ENCODE peak calls at places on chromosomes 16 and 17, in nine cellular contexts. O, W, R, P, U, J, K, E and T are unnamed samples.

GRCh38 chr17:10210151-10210574 is 11.8 kb upstream of the GAS7 start:
- DNase-seq in O (no peak), W (no peak), R (peak), P (no peak), U (no peak), J (no peak), K (peak), E (peak), T (no peak)

GRCh38 chr16:88099563-88099890 is 148.3 kb downstream of the BANP start:
- DNase-seq in O (no peak), W (no peak), R (no peak), P (no peak), U (no peak), J (no peak), K (no peak), E (no peak), T (no peak)

GRCh38 chr17:28405632-28406477 is at the start of gene SLC46A1:
- DNase-seq in O (peak), W (peak), R (peak), P (no peak), U (peak), J (peak), K (no peak), E (peak), T (peak)

GRCh38 chr17:58411408-58411894 is 5.9 kb downstream of the RNF43 start:
- DNase-seq in O (no peak), W (no peak), R (no peak), P (no peak), U (no peak), J (no peak), K (no peak), E (no peak), T (no peak)

GRCh38 chr16:57600048-57600835 is 28.2 kb upstream of the ADGRG1 start:
- DNase-seq in O (peak), W (no peak), R (peak), P (no peak), U (peak), J (peak), K (peak), E (no peak), T (peak)

GRCh38 chr16:28009586-28010373 is 53.7 kb downstream of the GSG1L start:
- DNase-seq in O (no peak), W (no peak), R (no peak), P (no peak), U (no peak), J (no peak), K (no peak), E (no peak), T (no peak)

GRCh38 chr16:5056347-5056746 is 9.4 kb downstream of the C16orf89 start:
- DNase-seq in O (peak), W (no peak), R (peak), P (no peak), U (peak), J (peak), K (no peak), E (no peak), T (no peak)

GRCh38 chr17:55607736-55608341 is 96.6 kb upstream of the SMIM36 start:
- DNase-seq in O (no peak), W (peak), R (peak), P (peak), U (no peak), J (peak), K (peak), E (peak), T (no peak)

GRCh38 chr17:36183811-36184765 is 7.7 kb upstream of the TBC1D3B start:
- DNase-seq in O (no peak), W (no peak), R (no peak), P (no peak), U (no peak), J (no peak), K (no peak), E (peak), T (no peak)

GRCh38 chr16:50114357-50115129 is 38.6 kb upstream of the TENT4B start:
- DNase-seq in O (no peak), W (no peak), R (no peak), P (no peak), U (no peak), J (no peak), K (no peak), E (no peak), T (no peak)

GRCh38 chr17:58215685-58216084 is 3.4 kb downstream of the MKS1 start:
- DNase-seq in O (no peak), W (no peak), R (no peak), P (no peak), U (no peak), J (no peak), K (no peak), E (no peak), T (no peak)

GRCh38 chr16:72763927-72764628 is 283.9 kb downstream of the ZFHX3 start:
- DNase-seq in O (no peak), W (no peak), R (no peak), P (no peak), U (no peak), J (no peak), K (no peak), E (no peak), T (no peak)

GRCh38 chr17:66451188-66452149 is 149.1 kb downstream of the PRKCA start:
- DNase-seq in O (peak), W (no peak), R (peak), P (no peak), U (no peak), J (no peak), K (no peak), E (no peak), T (no peak)

GRCh38 chr17:10579270-10579669 is 29.8 kb upstream of the MYH2 start:
- DNase-seq in O (no peak), W (no peak), R (no peak), P (no peak), U (no peak), J (no peak), K (no peak), E (no peak), T (no peak)

GRCh38 chr16:47774661-47775060 is 313.5 kb downstream of the PHKB start:
- DNase-seq in O (no peak), W (no peak), R (peak), P (no peak), U (no peak), J (peak), K (peak), E (no peak), T (no peak)

GRCh38 chr17:19752216-19753048 is 4.3 kb upstream of the ALDH3A1 start:
- DNase-seq in O (no peak), W (no peak), R (no peak), P (no peak), U (no peak), J (no peak), K (no peak), E (no peak), T (no peak)

GRCh38 chr17:7261377-7262191 is 694 bp downstream of the CLDN7 start:
- DNase-seq in O (no peak), W (no peak), R (no peak), P (no peak), U (peak), J (no peak), K (no peak), E (no peak), T (no peak)

GRCh38 chr17:9677411-9677810 is 32.1 kb downstream of the USP43 start:
- DNase-seq in O (no peak), W (no peak), R (no peak), P (no peak), U (no peak), J (no peak), K (no peak), E (no peak), T (no peak)

GRCh38 chr17:42530952-42531454 is 5.0 kb upstream of the NAGLU start:
- DNase-seq in O (no peak), W (no peak), R (no peak), P (no peak), U (no peak), J (no peak), K (no peak), E (no peak), T (no peak)

GRCh38 chr16:15976225-15976812 is 26.9 kb downstream of the ABCC1 start:
- DNase-seq in O (no peak), W (no peak), R (no peak), P (no peak), U (no peak), J (no peak), K (no peak), E (no peak), T (no peak)

GRCh38 chr17:81412490-81413093 is 17.3 kb downstream of the BAHCC1 start:
- DNase-seq in O (no peak), W (no peak), R (no peak), P (no peak), U (peak), J (no peak), K (peak), E (no peak), T (no peak)

GRCh38 chr16:60392380-60392779 is 1643.9 kb downstream of the CDH8 start:
- DNase-seq in O (no peak), W (no peak), R (no peak), P (no peak), U (no peak), J (no peak), K (no peak), E (no peak), T (no peak)

GRCh38 chr16:10326647-10327046 is 59.2 kb upstream of the ATF7IP2 start:
- DNase-seq in O (no peak), W (no peak), R (no peak), P (no peak), U (no peak), J (no peak), K (no peak), E (no peak), T (no peak)

GRCh38 chr17:60157487-60158040 is 7.8 kb downstream of the CA4 start:
- DNase-seq in O (no peak), W (no peak), R (no peak), P (no peak), U (no peak), J (no peak), K (no peak), E (no peak), T (no peak)

GRCh38 chr16:24800586-24800985 is 45.2 kb upstream of the SLC5A11 start:
- DNase-seq in O (peak), W (no peak), R (no peak), P (no peak), U (no peak), J (peak), K (peak), E (no peak), T (no peak)

GRCh38 chr17:10316986-10317834 is 55.6 kb downstream of the MYH13 start:
- DNase-seq in O (peak), W (peak), R (peak), P (no peak), U (peak), J (peak), K (peak), E (peak), T (peak)

GRCh38 chr16:35391328-35391727 is 1931.9 kb downstream of the TP53TG3F start:
- DNase-seq in O (no peak), W (no peak), R (no peak), P (no peak), U (peak), J (peak), K (peak), E (no peak), T (no peak)

GRCh38 chr16:11698271-11698689 is 30.0 kb downstream of the SNN start:
- DNase-seq in O (no peak), W (no peak), R (no peak), P (no peak), U (peak), J (no peak), K (peak), E (no peak), T (no peak)
- TF ChIP-seq CTCF in O (no peak), W (no peak), R (no peak), P (peak), U (peak), J (peak), K (peak), E (no peak), T (no peak)

GRCh38 chr17:63842173-63842539 is 329 bp downstream of the SMARCD2 start:
- DNase-seq in O (no peak), W (peak), R (peak), P (no peak), U (peak), J (no peak), K (no peak), E (peak), T (peak)
- TF ChIP-seq CTCF in O (no peak), W (no peak), R (no peak), P (no peak), U (no peak), J (no peak), K (no peak), E (no peak), T (no peak)

DNA sequence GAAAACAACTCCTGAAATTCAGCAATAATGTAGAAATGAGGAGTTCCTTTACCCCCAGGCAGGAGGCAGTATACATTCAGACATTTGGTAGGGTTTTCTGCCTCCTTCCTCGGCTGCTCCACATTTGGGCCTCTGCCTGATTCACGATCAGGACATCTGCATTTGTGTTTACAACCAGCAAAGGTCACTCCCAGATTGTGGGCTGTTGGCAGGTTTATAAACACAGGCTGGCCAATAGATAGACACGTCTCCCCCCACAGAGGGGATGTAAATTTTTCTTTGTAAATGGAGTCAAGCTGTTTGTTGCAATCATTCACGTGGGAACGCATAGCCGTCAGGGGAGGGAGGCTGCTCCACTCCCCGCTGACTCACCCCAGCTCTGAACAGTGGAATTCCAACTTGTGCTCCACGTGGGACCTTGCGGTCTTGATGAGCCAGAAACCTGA is 252.1 kb upstream of the N4BP1 start:
- DNase-seq in O (no peak), W (no peak), R (peak), P (peak), U (no peak), J (no peak), K (peak), E (peak), T (no peak)
- TF ChIP-seq CTCF in O (no peak), W (no peak), R (no peak), P (peak), U (no peak), J (peak), K (peak), E (peak), T (peak)

DNA sequence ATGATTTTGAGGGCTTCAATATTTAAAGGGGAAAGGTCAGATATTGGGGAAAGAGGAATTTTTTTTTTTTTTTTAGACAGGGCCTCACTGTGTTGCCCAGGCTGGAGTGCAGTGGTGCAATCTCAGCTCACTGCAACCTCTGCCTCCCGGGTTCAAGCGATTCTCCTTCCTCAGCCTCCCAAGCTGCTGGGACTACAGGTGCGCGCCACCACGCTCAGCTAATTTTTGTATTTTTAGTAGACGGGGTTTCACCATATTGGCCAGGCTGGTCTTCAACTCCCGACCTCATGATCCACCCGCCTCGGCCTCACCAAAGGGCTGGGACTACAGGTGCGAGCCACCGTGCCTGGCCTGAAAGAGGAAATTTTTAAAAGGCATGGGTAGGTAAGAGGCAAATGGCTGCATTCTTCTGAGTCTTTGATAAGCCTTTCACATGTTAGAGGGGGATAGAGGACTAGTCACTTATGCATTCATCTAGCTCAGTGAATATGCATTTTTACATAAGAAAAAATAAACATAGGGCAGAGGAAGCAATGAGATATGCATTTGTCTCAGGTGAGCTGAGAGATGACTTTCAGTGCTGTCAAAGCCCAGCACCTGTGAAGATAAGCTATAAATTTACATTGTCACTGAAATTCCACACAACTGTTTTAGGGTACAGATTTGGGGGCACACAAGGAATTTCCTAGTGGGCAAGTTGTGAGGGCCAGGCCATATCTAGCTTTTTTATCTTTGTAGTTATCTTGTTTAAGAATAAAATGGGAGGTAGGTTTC is 1.1 kb upstream of the FCSK start:
- DNase-seq in O (no peak), W (no peak), R (no peak), P (no peak), U (no peak), J (no peak), K (no peak), E (no peak), T (no peak)
- TF ChIP-seq CTCF in O (no peak), W (no peak), R (no peak), P (no peak), U (no peak), J (no peak), K (no peak), E (no peak), T (no peak)

GRCh38 chr17:563646-564045 is 151.0 kb downstream of the VPS53 start:
- DNase-seq in O (no peak), W (no peak), R (no peak), P (no peak), U (no peak), J (no peak), K (no peak), E (no peak), T (no peak)
- TF ChIP-seq CTCF in O (no peak), W (no peak), R (no peak), P (no peak), U (no peak), J (no peak), K (no peak), E (no peak), T (no peak)

GRCh38 chr16:1301562-1301961 is 7.9 kb upstream of the UBE2I start:
- DNase-seq in O (no peak), W (no peak), R (no peak), P (no peak), U (no peak), J (no peak), K (no peak), E (no peak), T (no peak)

GRCh38 chr16:1298406-1298805 is 11.0 kb upstream of the UBE2I start:
- DNase-seq in O (no peak), W (no peak), R (no peak), P (no peak), U (no peak), J (no peak), K (no peak), E (no peak), T (no peak)

GRCh38 chr16:1299012-1299867 is 10.2 kb upstream of the UBE2I start:
- DNase-seq in O (no peak), W (no peak), R (no peak), P (no peak), U (no peak), J (no peak), K (no peak), E (no peak), T (no peak)

GRCh38 chr16:1300664-1301476 is 8.6 kb upstream of the UBE2I start:
- DNase-seq in O (peak), W (peak), R (peak), P (no peak), U (peak), J (peak), K (peak), E (no peak), T (peak)

DNA sequence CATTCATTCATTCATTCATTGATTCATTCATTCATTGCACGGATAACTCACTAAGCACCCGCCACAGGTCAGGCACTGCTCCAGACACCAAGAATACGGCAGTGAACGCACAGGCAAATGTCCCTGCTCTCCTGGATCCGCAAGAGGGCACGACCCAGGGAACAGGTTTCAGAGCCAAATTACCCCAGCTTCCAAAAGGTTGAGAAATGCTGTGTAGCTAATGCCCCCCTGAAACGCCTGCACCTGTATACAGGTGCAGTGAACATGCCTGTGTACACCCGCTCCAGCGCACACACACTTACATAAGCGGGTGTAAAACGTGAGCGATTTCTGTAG is 9.6 kb upstream of the UBE2I start:
- DNase-seq in O (no peak), W (no peak), R (no peak), P (no peak), U (no peak), J (no peak), K (no peak), E (no peak), T (no peak)
- TF ChIP-seq CTCF in O (no peak), W (no peak), R (no peak), P (no peak), U (no peak), J (no peak), K (no peak), E (no peak), T (no peak)

GRCh38 chr17:14515015-14515414 is 214.1 kb downstream of the HS3ST3B1 start:
- DNase-seq in O (no peak), W (no peak), R (no peak), P (no peak), U (no peak), J (no peak), K (no peak), E (no peak), T (no peak)
- TF ChIP-seq CTCF in O (no peak), W (no peak), R (no peak), P (peak), U (no peak), J (no peak), K (no peak), E (no peak), T (no peak)